ENCODE peak calls at places on chromosomes 11 and 22, in five cellular contexts. Z, C, T, Q and O are unnamed samples.

GRCh38 chr22:29983296-29983917 is 96.9 kb upstream of the HORMAD2 start:
- DNase-seq in T (no peak), C (no peak), Z (no peak), Q (no peak), O (no peak)

GRCh38 chr22:23204541-23205157 is 24.3 kb downstream of the BCR start:
- DNase-seq in Z (no peak), C (no peak), T (peak; percentile 82), Q (peak; percentile 65), O (no peak)

GRCh38 chr11:77039491-77040400 is 5.5 kb downstream of the B3GNT6 start:
- DNase-seq in C (peak; percentile 35), T (no peak), Q (no peak), Z (no peak), O (peak; percentile 19)

GRCh38 chr11:8732276-8732675 is 49.7 kb downstream of the RPL27A start:
- DNase-seq in Q (no peak), C (no peak), T (no peak), Z (no peak), O (no peak)

GRCh38 chr11:117827521-117828511 is 3.3 kb upstream of the FXYD2 start:
- DNase-seq in Z (no peak), Q (no peak), T (peak; percentile 51), C (peak; percentile 4), O (no peak)

GRCh38 chr11:10409207-10409661 is 45.8 kb upstream of the AMPD3 start:
- DNase-seq in Z (no peak), Q (no peak), C (no peak), T (no peak), O (no peak)

GRCh38 chr11:1936072-1936780 is 10.9 kb upstream of the MRPL23 start:
- DNase-seq in Z (no peak), T (no peak), C (no peak), Q (no peak), O (no peak)

GRCh38 chr11:117913736-117914397 is 15.3 kb downstream of the TMPRSS13 start:
- DNase-seq in T (peak; percentile 33), Q (no peak), C (no peak), Z (no peak), O (no peak)

GRCh38 chr11:64385953-64386704 is 27.2 kb downstream of the RPS6KA4 start:
- DNase-seq in Q (no peak), T (no peak), C (no peak), Z (no peak), O (peak; percentile 24)

GRCh38 chr11:30465192-30465591 is 121.0 kb downstream of the MPPED2 start:
- DNase-seq in C (no peak), T (no peak), Z (no peak), Q (no peak), O (no peak)

GRCh38 chr11:57703341-57703740 is 8.7 kb downstream of the MED19 start:
- DNase-seq in Z (no peak), T (no peak), C (no peak), Q (no peak), O (no peak)

GRCh38 chr22:19378362-19378711 is 53.2 kb downstream of the HIRA start:
- DNase-seq in T (no peak), Z (no peak), C (no peak), Q (no peak), O (no peak)

GRCh38 chr11:10307411-10308207 is 2.7 kb downstream of the ADM start:
- DNase-seq in C (peak; percentile 72), T (peak; percentile 94), Z (peak; percentile 76), Q (no peak), O (peak; percentile 96)

GRCh38 chr11:72352859-72353551 is 81.3 kb downstream of the CLPB start:
- DNase-seq in C (peak; percentile 80), T (no peak), Z (peak; percentile 67), Q (no peak), O (peak; percentile 84)

GRCh38 chr22:49921508-49922278 is 3.3 kb downstream of the CRELD2 start:
- DNase-seq in C (no peak), Q (no peak), T (no peak), Z (no peak), O (no peak)

GRCh38 chr22:49922926-49923325 is 4.5 kb downstream of the CRELD2 start:
- DNase-seq in T (no peak), C (no peak), Z (no peak), Q (no peak), O (no peak)

GRCh38 chr22:49924113-49924833 is 5.8 kb downstream of the CRELD2 start:
- DNase-seq in Q (no peak), Z (no peak), T (no peak), C (no peak), O (no peak)

GRCh38 chr22:49922484-49922883 is 4.0 kb downstream of the CRELD2 start:
- DNase-seq in Z (no peak), Q (no peak), T (no peak), C (no peak), O (no peak)

GRCh38 chr22:49923445-49923844 is 5.0 kb downstream of the CRELD2 start:
- DNase-seq in C (no peak), Q (no peak), Z (no peak), T (no peak), O (peak; percentile 31)
- H3K4me3 ChIP-seq in C (no peak overlapping the region), Q (no peak overlapping the region), Z (no peak overlapping the region), T (no peak overlapping the region), O (no peak overlapping the region)

DNA sequence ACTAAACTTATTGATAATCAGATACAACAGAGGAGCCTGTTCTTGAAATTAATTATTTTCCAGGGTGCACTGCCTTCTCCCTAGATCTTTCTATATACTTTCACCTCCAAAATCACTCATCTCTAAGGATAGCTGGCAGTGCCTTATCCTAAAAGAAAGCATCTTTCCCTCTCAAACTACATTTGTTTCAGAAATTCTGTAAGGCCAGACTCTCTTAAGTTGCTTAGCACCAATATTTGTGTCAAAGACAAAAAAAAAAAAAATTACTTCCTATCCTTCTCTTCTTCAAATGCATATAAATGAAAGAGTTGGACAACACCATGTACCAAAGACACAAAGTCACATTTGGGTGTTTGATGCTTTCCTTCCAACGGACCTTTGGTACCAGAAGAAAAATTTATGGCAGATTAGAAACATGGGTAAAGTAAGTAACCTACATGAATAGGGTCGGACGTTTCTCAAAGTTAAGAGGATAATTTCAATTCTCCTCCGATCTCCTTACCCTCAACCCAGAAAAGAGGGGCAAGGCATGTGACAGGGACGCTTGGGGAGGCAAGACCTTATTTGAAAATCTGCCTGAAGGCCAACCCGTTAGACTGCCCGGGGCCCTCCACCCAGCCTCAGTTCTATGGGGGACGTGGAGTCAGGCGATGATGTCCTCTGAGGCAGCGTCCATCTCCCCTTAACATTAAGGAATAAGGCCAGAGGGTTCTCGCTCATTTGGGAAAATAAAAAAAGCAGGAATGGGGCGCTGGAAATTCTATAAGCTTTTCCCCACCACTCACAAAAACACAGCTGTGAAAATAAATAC is 66.3 kb downstream of the ETS1 start:
- DNase-seq in Z (no peak), C (no peak), T (no peak), Q (no peak), O (no peak)
- TF ChIP-seq CTCF in Z (no peak), C (no peak), T (no peak), Q (no peak), O (no peak)

DNA sequence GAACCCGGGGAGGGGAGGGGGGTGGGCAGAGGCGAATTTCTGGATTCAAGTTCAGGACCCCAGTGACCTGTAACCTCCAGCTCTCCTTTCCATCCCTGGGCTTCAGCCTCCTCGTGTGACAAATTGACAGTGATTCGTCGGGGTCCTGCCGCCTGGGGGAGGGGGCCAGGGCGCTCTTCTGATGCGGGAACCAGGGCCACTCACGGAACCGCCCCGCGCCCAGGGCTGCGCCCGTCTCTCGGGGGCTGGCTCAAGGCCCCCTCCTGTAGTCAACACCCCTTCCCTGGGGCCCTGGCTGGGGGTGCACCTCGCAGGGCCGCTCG is 92.8 kb upstream of the ANO1 start:
- DNase-seq in Q (no peak), T (no peak), C (no peak), Z (no peak), O (no peak)
- H3K4me3 ChIP-seq in Q (no peak overlapping the region), T (peak overlapping the region; percentile 61), C (peak overlapping the region; percentile 30), Z (peak overlapping the region; percentile 65), O (no peak overlapping the region)

GRCh38 chr11:102120437-102120935 is 10.2 kb downstream of the YAP1 start:
- DNase-seq in Z (no peak), C (no peak), T (no peak), Q (no peak), O (peak; percentile 47)
- TF ChIP-seq CTCF in Z (no peak), C (no peak), T (no peak), Q (no peak), O (no peak)

DNA sequence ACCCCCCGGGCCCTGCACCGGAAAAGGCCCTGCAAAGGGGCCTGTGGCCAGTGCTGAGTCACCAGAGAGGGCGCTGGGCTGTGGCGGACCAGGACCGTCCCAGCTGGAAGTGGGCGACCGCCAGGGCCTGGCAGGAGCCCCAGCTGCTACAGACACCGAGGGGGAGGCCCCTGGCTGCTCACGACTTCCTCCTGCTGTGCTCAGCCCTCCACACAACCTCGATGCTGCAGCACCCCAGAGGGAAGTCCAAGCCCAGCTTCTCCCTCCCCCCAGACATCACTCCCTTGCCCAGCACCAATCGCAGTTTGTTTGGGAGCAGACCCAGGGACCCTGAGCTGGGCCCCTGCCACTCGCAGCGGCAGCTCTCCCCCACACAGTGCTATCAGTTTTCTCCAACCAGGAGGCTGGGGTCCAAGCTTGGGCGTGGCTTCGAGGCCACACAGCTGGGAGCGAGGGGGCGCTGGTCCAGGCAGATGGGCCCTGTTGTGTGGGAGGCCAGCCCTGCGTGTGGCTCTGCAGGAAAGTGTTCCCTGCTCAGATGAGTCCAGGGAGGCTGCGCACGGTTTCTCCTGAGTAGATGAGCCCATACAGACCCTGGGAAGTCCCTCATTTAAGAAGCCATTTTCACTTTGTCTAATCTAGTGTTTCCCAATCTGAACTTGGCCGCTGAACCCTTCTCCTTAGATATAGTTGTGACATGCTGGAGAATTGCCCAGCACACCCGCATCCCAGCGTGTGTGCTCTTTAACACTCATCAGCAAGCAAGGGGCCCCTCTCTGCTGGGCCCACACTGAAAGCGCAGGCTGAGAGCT is 5.6 kb upstream of the SH3BP1 start:
- DNase-seq in C (peak; percentile 71), Z (peak; percentile 84), Q (no peak), T (peak; percentile 93), O (peak; percentile 85)
- H3K4me3 ChIP-seq in C (peak overlapping the region; percentile 13), Z (peak overlapping the region; percentile 29), Q (no peak overlapping the region), T (peak overlapping the region; percentile 34), O (no peak overlapping the region)

DNA sequence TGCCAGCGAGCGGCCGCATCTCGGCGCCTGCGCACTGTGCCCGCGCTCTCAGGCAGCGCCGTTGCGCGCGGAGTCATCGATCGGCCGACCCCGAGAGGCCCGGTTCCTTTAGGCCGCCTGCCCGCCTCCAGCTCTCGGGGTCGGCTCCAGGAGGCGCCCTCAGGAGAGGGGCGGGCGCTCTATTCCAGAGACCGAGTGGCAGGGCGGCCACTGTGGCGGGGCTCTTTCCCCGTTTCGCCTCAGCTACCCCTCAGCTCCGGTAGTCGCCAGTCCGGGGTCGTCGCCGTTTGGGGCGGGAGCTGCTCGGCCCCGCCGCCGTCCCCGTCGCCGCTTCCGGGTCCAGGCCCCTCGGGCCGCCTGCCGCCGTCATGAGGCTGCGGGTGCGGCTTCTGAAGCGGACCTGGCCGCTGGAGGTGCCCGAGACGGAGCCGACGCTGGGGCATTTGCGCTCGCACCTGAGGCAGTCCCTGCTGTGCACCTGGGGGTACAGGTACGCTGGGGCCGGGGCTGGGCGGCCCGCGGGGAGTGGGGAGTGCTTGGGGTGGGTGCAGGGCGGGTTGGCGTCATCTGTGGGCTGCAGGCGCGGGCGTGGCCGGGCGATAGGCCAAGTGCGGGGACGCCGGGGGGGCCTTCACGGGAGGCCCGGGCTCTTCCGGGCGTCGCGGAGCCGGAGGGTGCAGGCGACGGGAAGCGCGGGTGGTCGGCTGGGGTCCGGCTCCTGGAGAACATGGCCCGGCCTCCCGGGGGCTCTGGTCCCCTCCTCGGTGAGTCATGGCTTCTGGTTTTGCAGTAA is at the start of gene FBXO7:
- DNase-seq in Q (peak; percentile 75), C (peak; percentile 94), T (peak; percentile 95), Z (peak; percentile 79), O (peak; percentile 98)
- TF ChIP-seq CTCF in Q (peak; percentile 51), C (peak; percentile 53), T (peak; percentile 37), Z (peak; percentile 40), O (peak; percentile 13)